ENCODE peak calls at places on chromosomes 16 and 17, in nine cellular contexts. G is occipital lobe; H is activated T-helper 1 cell treated with anti-CD3 and anti-CD28 coated beads, Interleukin-2, amount 50 U/mL, for 16 hours; S is ovary; M is breast epithelium; T is RPMI8226; B is lung microvascular endothelial cell; L is dermis microvascular lymphatic vessel endothelial cell; V is HuH-7.5. R is an unnamed sample.
A peak's percentile ranks its signal among the peaks of the same experiment; 100 is the strongest.

GRCh38 chr17:61383689-61384201 is 15.9 kb upstream of the TBX2 start:
- DNase-seq in G (no peak), H (no peak), S (no peak), M (no peak), T (no peak), B (no peak), L (no peak), V (no peak), R (no peak)

GRCh38 chr16:2006317-2006716 is 3.3 kb downstream of the ZNF598 start:
- DNase-seq in G (no peak), H (no peak), S (peak; percentile 26), M (no peak), T (no peak), B (no peak), L (no peak), V (no peak), R (no peak)

GRCh38 chr17:76007131-76007849 is 6.6 kb downstream of the CDK3 start:
- DNase-seq in G (no peak), H (no peak), S (no peak), M (no peak), T (no peak), B (no peak), L (no peak), V (no peak), R (no peak)

GRCh38 chr17:78665952-78666920 is 89.0 kb upstream of the DNAH17 start:
- DNase-seq in G (no peak), H (peak; percentile 19), S (no peak), M (no peak), T (no peak), B (peak; percentile 75), L (peak; percentile 64), V (no peak), R (no peak)

GRCh38 chr17:74427048-74427762 is 4.7 kb upstream of the GPRC5C start:
- DNase-seq in G (no peak), H (no peak), S (peak; percentile 60), M (peak; percentile 70), T (no peak), B (no peak), L (no peak), V (peak; percentile 84), R (no peak)

GRCh38 chr17:38967290-38967738 is at the start of gene FBXO47:
- DNase-seq in G (peak; percentile 80), H (peak; percentile 64), S (peak; percentile 89), M (peak; percentile 80), T (peak; percentile 50), B (peak; percentile 84), L (peak; percentile 65), V (no peak), R (peak; percentile 93)

GRCh38 chr16:50547944-50548658 is at the start of gene NKD1:
- DNase-seq in G (peak; percentile 42), H (peak; percentile 69), S (peak; percentile 84), M (peak; percentile 59), T (peak; percentile 80), B (peak; percentile 46), L (no peak), V (peak; percentile 67), R (peak; percentile 73)

GRCh38 chr16:1432388-1433262 is 1.7 kb downstream of the PERCC1 start:
- DNase-seq in G (no peak), H (no peak), S (no peak), M (no peak), T (no peak), B (no peak), L (no peak), V (no peak), R (no peak)

GRCh38 chr16:89320717-89321501 is 103.4 kb downstream of the ZNF778 start:
- DNase-seq in G (peak; percentile 68), H (no peak), S (no peak), M (no peak), T (peak; percentile 67), B (no peak), L (no peak), V (no peak), R (no peak)